ENCODE peak calls at places on chromosomes 13 and 19, in nine cellular contexts. J is NCI-H460, F is mucosa of gallbladder, T is cardiac muscle cell, E is aorta, A is NCI-H345, Y is left ventricle myocardium inferior, M is EH, N is psoas muscle. K is an unnamed sample.
A peak's percentile ranks its signal among the peaks of the same experiment; 100 is the strongest.

GRCh38 chr13:61413572-61413971 is 2.1 kb downstream of the PCDH20 start:
- DNase-seq in F (no peak), T (no peak), Y (no peak), M (no peak), E (no peak), A (no peak), J (no peak), N (no peak), K (no peak)

GRCh38 chr13:111282997-111283396 is 37.4 kb upstream of the TEX29 start:
- DNase-seq in J (no peak), E (no peak), A (no peak), F (no peak), T (no peak), N (no peak), Y (no peak), M (no peak), K (no peak)

GRCh38 chr13:106530907-106531520 is 4.4 kb downstream of the EFNB2 start:
- DNase-seq in E (no peak), Y (no peak), J (no peak), A (no peak), M (no peak), T (no peak), F (no peak), N (no peak), K (no peak)

GRCh38 chr19:33080761-33081681 is at the start of gene GPATCH1:
- DNase-seq in F (peak; percentile 90), M (peak; percentile 87), N (peak; percentile 92), J (peak; percentile 73), A (peak; percentile 96), T (peak; percentile 90), Y (peak; percentile 90), E (peak; percentile 96), K (peak; percentile 89)

GRCh38 chr19:16915734-16916133 is 26.9 kb downstream of the F2RL3 start:
- DNase-seq in F (no peak), A (no peak), N (no peak), T (no peak), M (no peak), E (no peak), J (no peak), Y (no peak), K (no peak)

GRCh38 chr19:15394426-15394825 is 14.8 kb upstream of the AKAP8 start:
- DNase-seq in E (peak; percentile 6), F (no peak), J (no peak), T (no peak), N (no peak), A (no peak), Y (no peak), M (no peak), K (peak; percentile 47)

GRCh38 chr13:44406617-44407016 is 33.0 kb downstream of the SERP2 start:
- DNase-seq in J (no peak), F (no peak), E (no peak), T (no peak), Y (no peak), N (no peak), M (no peak), A (no peak), K (no peak)

GRCh38 chr13:85995788-85996418 is 196.7 kb upstream of the SLITRK6 start:
- DNase-seq in N (no peak), F (no peak), J (no peak), T (no peak), M (no peak), Y (no peak), A (peak; percentile 30), E (no peak), K (no peak)

GRCh38 chr19:4352701-4353121 is 9.3 kb downstream of the MPND start:
- DNase-seq in Y (no peak), M (peak; percentile 68), F (no peak), E (peak; percentile 80), A (peak; percentile 41), J (peak; percentile 36), T (peak; percentile 78), N (no peak), K (peak; percentile 85)

GRCh38 chr13:35984776-35985453 is 146.3 kb downstream of the DCLK1 start:
- DNase-seq in F (no peak), A (peak; percentile 89), Y (no peak), J (no peak), T (no peak), M (no peak), E (no peak), N (no peak), K (no peak)

GRCh38 chr19:46859637-46860124 is 1.1 kb upstream of the ARHGAP35 start:
- DNase-seq in T (no peak), Y (peak; percentile 75), N (peak; percentile 88), A (peak; percentile 86), F (peak; percentile 64), E (peak; percentile 86), J (no peak), M (peak; percentile 91), K (no peak)

GRCh38 chr19:8065489-8066261 is 13.1 kb downstream of the CCL25 start:
- DNase-seq in J (no peak), E (no peak), A (no peak), M (no peak), Y (no peak), T (no peak), F (no peak), N (no peak), K (no peak)

GRCh38 chr19:14198384-14199376 is 7.3 kb downstream of the ADGRL1 start:
- DNase-seq in A (no peak), E (no peak), T (peak; percentile 46), J (no peak), M (peak; percentile 20), F (no peak), N (no peak), Y (no peak), K (no peak)

GRCh38 chr19:35641515-35642151 is at the start of gene ETV2:
- DNase-seq in E (no peak), Y (no peak), A (no peak), J (no peak), M (peak; percentile 40), T (peak; percentile 77), F (peak; percentile 18), N (no peak), K (peak; percentile 63)

GRCh38 chr19:15779756-15780476 is 7.5 kb upstream of the OR10H5 start:
- DNase-seq in J (no peak), F (peak; percentile 85), A (no peak), N (peak; percentile 67), E (peak; percentile 92), T (peak; percentile 60), Y (peak; percentile 73), M (no peak), K (no peak)

GRCh38 chr19:34974631-34975030 is 10.6 kb upstream of the ZNF792 start:
- DNase-seq in E (no peak), N (no peak), Y (no peak), J (no peak), A (no peak), T (peak; percentile 82), M (no peak), F (no peak), K (no peak)

GRCh38 chr19:30391554-30392551 is 19.7 kb downstream of the ZNF536 start:
- DNase-seq in N (no peak), A (no peak), J (no peak), M (no peak), E (no peak), Y (no peak), F (no peak), T (peak; percentile 1), K (no peak)

GRCh38 chr13:109146912-109147624 is 517.7 kb downstream of the MYO16 start:
- DNase-seq in Y (no peak), A (no peak), M (peak; percentile 86), F (no peak), N (no peak), J (peak; percentile 71), T (peak; percentile 57), E (no peak), K (no peak)

GRCh38 chr13:76620036-76620435 is 266.2 kb downstream of the KCTD12 start:
- DNase-seq in A (no peak), J (no peak), Y (no peak), M (no peak), F (no peak), T (peak; percentile 8), E (no peak), N (no peak), K (no peak)

GRCh38 chr19:15091918-15092753 is 10.1 kb downstream of the OR1I1 start:
- DNase-seq in N (no peak), E (no peak), F (peak; percentile 62), T (peak; percentile 81), Y (no peak), A (peak; percentile 45), M (peak; percentile 74), J (peak; percentile 54), K (peak; percentile 69)

GRCh38 chr13:100668408-100668807 is 6.2 kb downstream of the TMTC4 start:
- DNase-seq in J (no peak), F (no peak), T (peak; percentile 55), M (peak; percentile 46), Y (no peak), N (no peak), A (no peak), E (no peak), K (no peak)

GRCh38 chr19:33564836-33565338 is 43.3 kb upstream of the PEPD start:
- DNase-seq in Y (no peak), M (no peak), F (no peak), N (no peak), E (no peak), J (no peak), A (no peak), T (no peak), K (no peak)

GRCh38 chr13:51883226-51883600 is 21.4 kb downstream of the CCDC70 start:
- DNase-seq in T (no peak), M (no peak), N (no peak), A (no peak), E (no peak), F (no peak), Y (no peak), J (no peak), K (no peak)

GRCh38 chr19:28521614-28522544 is 691.1 kb downstream of the UQCRFS1 start:
- DNase-seq in J (no peak), A (no peak), N (no peak), M (no peak), Y (no peak), F (no peak), T (no peak), E (no peak), K (no peak)

GRCh38 chr13:37175996-37176395 is 70.5 kb upstream of the CSNK1A1L start:
- DNase-seq in A (no peak), T (peak; percentile 96), N (no peak), M (peak; percentile 91), F (no peak), E (no peak), Y (no peak), J (no peak), K (no peak)

GRCh38 chr13:83919775-83920174 is 37.5 kb upstream of the SLITRK1 start:
- DNase-seq in F (no peak), Y (no peak), A (no peak), J (no peak), E (no peak), N (no peak), T (no peak), M (no peak), K (no peak)

GRCh38 chr13:30880756-30881155 is 25.3 kb upstream of the MEDAG start:
- DNase-seq in Y (no peak), E (no peak), J (no peak), M (peak; percentile 94), F (no peak), N (no peak), T (peak; percentile 84), A (no peak), K (no peak)

GRCh38 chr19:34994643-34995471 is 5.3 kb upstream of the GRAMD1A start:
- DNase-seq in N (no peak), T (no peak), F (peak; percentile 66), A (no peak), M (no peak), E (peak; percentile 76), J (peak; percentile 60), Y (no peak), K (no peak)

GRCh38 chr13:44221657-44222056 is 152.0 kb upstream of the SERP2 start:
- DNase-seq in A (no peak), T (no peak), M (peak; percentile 51), F (no peak), E (no peak), N (no peak), Y (no peak), J (no peak), K (no peak)

GRCh38 chr19:41886761-41887710 is 4.1 kb downstream of the ARHGEF1 start:
- DNase-seq in T (no peak), J (no peak), E (no peak), A (no peak), N (no peak), Y (no peak), M (peak; percentile 21), F (peak; percentile 29), K (no peak)

K was measured in erythroblast.